ENCODE peak calls at places on chromosomes 2 and 18, in nine cellular contexts. Y is mammary epithelial cell, X is fibroblast of pulmonary artery, N is spleen, D is PC-9, B is fibroblast of the aortic adventitia, Z is heart right ventricle, F is HCT116, M is upper lobe of right lung. C is an unnamed sample.

GRCh38 chr2:178700922-178701342 is 106.3 kb downstream of the TTN start:
- DNase-seq in N (no peak), Y (peak), X (peak), D (no peak), F (peak), B (peak), Z (no peak), M (no peak), C (peak)

GRCh38 chr2:42474765-42475454 is 18.9 kb downstream of the KCNG3 start:
- DNase-seq in B (no peak), F (no peak), Y (no peak), D (no peak), X (no peak), M (no peak), Z (no peak), N (no peak), C (no peak)

GRCh38 chr2:33137331-33137730 is 190.6 kb downstream of the LTBP1 start:
- DNase-seq in N (no peak), Y (no peak), F (no peak), B (peak), M (no peak), X (no peak), D (no peak), Z (no peak), C (no peak)

GRCh38 chr2:102736607-102737409 is 25.0 kb upstream of the TMEM182 start:
- DNase-seq in F (peak), Z (peak), N (peak), X (peak), Y (peak), M (peak), B (peak), D (peak), C (peak)

GRCh38 chr2:100857341-100857740 is 37.4 kb downstream of the NPAS2 start:
- DNase-seq in B (no peak), Y (no peak), D (no peak), N (no peak), X (no peak), F (no peak), M (no peak), Z (no peak), C (no peak)

GRCh38 chr2:73291461-73292315 is 1.7 kb downstream of the EGR4 start:
- DNase-seq in Y (peak), M (no peak), N (peak), B (no peak), F (no peak), D (no peak), X (no peak), Z (peak), C (no peak)

GRCh38 chr18:60554961-60555360 is 182.4 kb upstream of the MC4R start:
- DNase-seq in D (no peak), X (no peak), B (no peak), N (no peak), Z (no peak), Y (no peak), M (no peak), F (no peak), C (no peak)

GRCh38 chr2:121902171-121902591 is 146.7 kb downstream of the TSN start:
- DNase-seq in M (no peak), Z (peak), Y (no peak), F (no peak), B (no peak), X (peak), N (no peak), D (no peak), C (peak)

GRCh38 chr2:240767341-240767740 is 52.7 kb downstream of the KIF1A start:
- DNase-seq in B (no peak), Z (no peak), F (no peak), N (no peak), Y (no peak), M (no peak), X (no peak), D (no peak), C (no peak)

GRCh38 chr2:30109856-30110255 is 37.0 kb upstream of the YPEL5 start:
- DNase-seq in M (no peak), Y (peak), N (no peak), B (no peak), X (no peak), Z (no peak), F (no peak), D (no peak), C (no peak)

GRCh38 chr2:88048541-88048940 is 7.0 kb downstream of the KRCC1 start:
- DNase-seq in Z (no peak), D (no peak), X (no peak), M (no peak), B (no peak), F (no peak), Y (no peak), N (no peak), C (no peak)

GRCh38 chr2:2756886-2757285 is 425.8 kb upstream of the MYT1L start:
- DNase-seq in X (no peak), B (no peak), F (no peak), M (no peak), Y (no peak), N (peak), D (no peak), Z (no peak), C (no peak)

GRCh38 chr2:45168731-45169338 is 159.6 kb upstream of the SIX2 start:
- DNase-seq in Y (no peak), X (no peak), Z (peak), D (peak), B (no peak), N (no peak), F (no peak), M (no peak), C (no peak)
- H3K4me3 ChIP-seq in Y (peak), X (peak), Z (peak), D (peak), B (peak), N (peak), F (no peak), M (peak), C (peak)

GRCh38 chr18:73514449-73514848 is 633.2 kb downstream of the FBXO15 start:
- DNase-seq in Y (no peak), Z (no peak), D (no peak), X (no peak), M (no peak), F (no peak), N (no peak), B (no peak), C (no peak)

GRCh38 chr18:73520229-73520628 is 627.4 kb downstream of the FBXO15 start:
- DNase-seq in F (no peak), Y (no peak), Z (no peak), D (no peak), N (no peak), B (no peak), M (no peak), X (peak), C (no peak)
- TF ChIP-seq CTCF in F (no peak), Y (no peak), Z (no peak), D (no peak), N (no peak), B (peak), M (no peak), X (peak), C (no peak)

DNA sequence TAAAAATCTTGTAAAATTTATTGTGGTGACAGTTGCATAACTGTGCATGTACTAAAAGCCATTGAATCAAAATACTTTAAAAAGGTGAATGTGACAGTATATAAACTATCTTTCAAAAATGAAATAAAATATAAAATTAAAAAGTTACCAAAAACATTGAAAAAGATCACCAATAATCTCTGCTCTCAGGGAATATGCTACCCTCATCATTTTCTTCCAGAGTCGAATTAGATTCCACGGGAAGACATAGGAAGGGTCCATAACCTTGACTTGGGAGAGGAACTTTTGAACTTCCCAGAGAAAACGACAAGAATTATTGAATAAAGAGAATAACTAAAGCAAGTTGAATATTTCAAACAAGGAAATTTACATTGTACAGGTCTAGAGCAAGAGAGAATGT is 649.5 kb downstream of the NUP35 start:
- DNase-seq in Y (no peak), X (no peak), D (no peak), Z (no peak), M (no peak), F (no peak), B (no peak), N (no peak), C (no peak)
- H3K4me3 ChIP-seq in Y (no peak), X (no peak), D (no peak), Z (no peak), M (no peak), F (no peak), B (no peak), N (no peak), C (no peak)

GRCh38 chr2:218271487-218271797 is 1.1 kb downstream of the PNKD start:
- DNase-seq in F (no peak), Y (peak), Z (no peak), D (peak), B (no peak), X (no peak), M (no peak), N (no peak), C (no peak)

GRCh38 chr2:218272531-218273212 is 2.4 kb downstream of the PNKD start:
- DNase-seq in B (peak), M (peak), X (peak), D (peak), F (peak), Z (peak), Y (peak), N (peak), C (peak)

GRCh38 chr2:218270721-218271486 is 585 bp downstream of the PNKD start:
- DNase-seq in Y (no peak), M (no peak), Z (no peak), X (no peak), B (no peak), N (no peak), D (no peak), F (no peak), C (no peak)

GRCh38 chr2:218271865-218272530 is 1.7 kb downstream of the PNKD start:
- DNase-seq in F (no peak), B (no peak), M (no peak), N (no peak), Y (no peak), Z (no peak), X (no peak), D (no peak), C (no peak)

GRCh38 chr2:218269900-218270720 is at the start of the genes AAMP and PNKD:
- DNase-seq in M (peak), X (peak), Y (peak), D (peak), B (peak), Z (peak), F (peak), N (peak), C (peak)
- TF ChIP-seq CTCF in M (peak), X (no peak), Y (peak), D (no peak), B (no peak), Z (peak), F (no peak), N (no peak), C (peak)

DNA sequence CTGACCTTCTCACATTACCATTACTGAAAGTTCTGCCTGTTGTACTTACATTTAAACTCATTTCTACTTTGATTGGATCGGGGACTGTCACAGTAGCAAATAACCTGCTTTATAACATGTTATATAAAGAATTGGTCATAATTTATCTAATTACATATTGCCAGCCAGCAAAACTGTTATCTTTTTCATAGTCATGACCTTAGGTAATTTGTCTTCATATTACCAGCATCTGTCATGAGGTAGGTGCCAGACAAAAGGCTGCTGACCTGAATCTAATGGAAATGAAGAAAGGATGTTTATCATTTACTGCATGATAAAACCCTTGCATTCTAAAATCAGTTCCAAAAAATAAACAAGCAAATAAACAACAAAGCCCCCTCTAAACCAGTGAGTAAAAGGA is 89.4 kb upstream of the LRP1B start:
- DNase-seq in M (no peak), Z (no peak), B (no peak), Y (no peak), D (no peak), N (no peak), F (no peak), X (no peak), C (no peak)
- H3K4me3 ChIP-seq in M (no peak), Z (no peak), B (no peak), Y (no peak), D (no peak), N (no peak), F (no peak), X (no peak), C (no peak)

DNA sequence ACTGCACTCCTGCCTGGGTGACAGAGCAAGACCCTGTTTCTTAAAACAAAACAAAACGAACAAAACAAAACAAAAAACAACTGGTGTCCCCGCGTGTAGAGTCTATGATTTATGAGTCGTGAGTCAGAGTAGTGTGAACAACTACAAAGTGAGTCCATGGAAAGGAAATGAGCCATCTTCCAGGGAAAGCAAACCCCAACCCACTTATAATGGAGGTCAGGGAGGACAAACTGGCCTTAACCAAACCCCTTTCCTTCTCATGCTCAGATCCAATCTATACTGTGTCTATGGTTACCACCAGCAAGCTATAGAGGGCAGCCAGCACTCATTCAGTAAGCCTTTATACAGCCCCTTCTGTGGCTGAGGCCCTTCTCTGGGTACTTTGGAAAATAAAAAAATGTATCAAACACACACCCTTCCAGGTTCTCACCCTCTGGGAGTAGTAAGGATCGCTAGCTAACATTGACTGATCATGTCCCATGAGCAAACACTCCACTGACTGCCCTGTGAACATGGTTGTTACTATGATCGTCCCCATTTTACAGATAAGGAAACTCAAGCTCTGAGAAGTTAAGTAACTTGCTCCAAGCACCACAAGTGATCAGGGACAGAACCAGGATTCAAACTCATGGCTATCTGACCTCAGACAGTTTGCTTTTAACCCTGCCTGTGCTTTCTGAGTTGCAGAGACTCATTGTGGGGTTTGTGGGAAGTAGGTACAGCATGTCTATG is 24.7 kb upstream of the COLEC12 start:
- DNase-seq in B (peak), N (no peak), M (no peak), D (no peak), X (peak), Y (peak), Z (no peak), F (no peak), C (peak)
- TF ChIP-seq CTCF in B (no peak), N (no peak), M (no peak), D (no peak), X (no peak), Y (no peak), Z (no peak), F (no peak), C (no peak)